ENCODE peak calls at places on chromosomes 5 and 9, in four cellular contexts. Y, J, B and A are unnamed samples. For H3K79me2, the result is how much of the 10 kb centered on the place peaks cover.

GRCh38 chr9:70398145-70398556 is 16.3 kb downstream of the KLF9 start:
- DNase-seq in Y (peak), J (peak), B (no peak), A (no peak)

GRCh38 chr5:8683528-8683927 is 814.6 kb downstream of the MTRR start:
- DNase-seq in Y (no peak), J (no peak), B (no peak), A (no peak)

GRCh38 chr9:35726876-35727438 is 5.0 kb downstream of the TLN1 start:
- DNase-seq in Y (no peak), J (no peak), B (peak), A (no peak)

GRCh38 chr5:32462618-32463017 is 18.1 kb upstream of the ZFR start:
- DNase-seq in Y (no peak), J (no peak), B (no peak), A (no peak)

GRCh38 chr5:18394154-18394804 is 760.0 kb downstream of the TAF11L14 start:
- DNase-seq in Y (no peak), J (peak), B (peak), A (no peak)

GRCh38 chr9:117516676-117517632 is 102.1 kb upstream of the ASTN2 start:
- DNase-seq in Y (no peak), J (no peak), B (no peak), A (no peak)

GRCh38 chr9:7936201-7936600 is 136.6 kb upstream of the DMAC1 start:
- DNase-seq in Y (no peak), J (no peak), B (no peak), A (no peak)

GRCh38 chr5:126267435-126267834 is 155.8 kb upstream of the GRAMD2B start:
- DNase-seq in Y (no peak), J (no peak), B (peak), A (no peak)

GRCh38 chr5:9536717-9537116 is 9.2 kb downstream of the SEMA5A start:
- DNase-seq in Y (no peak), J (no peak), B (no peak), A (no peak)

GRCh38 chr9:98833090-98833956 is 25.9 kb downstream of the GALNT12 start:
- DNase-seq in Y (no peak), J (peak), B (no peak), A (no peak)

GRCh38 chr5:150486402-150487198 is 21.3 kb upstream of the NDST1 start:
- DNase-seq in Y (no peak), J (peak), B (peak), A (peak)

GRCh38 chr9:133064241-133065069 is 2.7 kb downstream of the CEL start:
- DNase-seq in Y (no peak), J (no peak), B (no peak), A (no peak)

GRCh38 chr9:133066181-133066983 is 4.6 kb downstream of the CEL start:
- DNase-seq in Y (no peak), J (no peak), B (no peak), A (no peak)

GRCh38 chr9:133067006-133067405 is 5.2 kb downstream of the CEL start:
- DNase-seq in Y (no peak), J (no peak), B (no peak), A (no peak)

GRCh38 chr9:133065070-133065388 is 3.2 kb downstream of the CEL start:
- DNase-seq in Y (no peak), J (no peak), B (no peak), A (no peak)

DNA sequence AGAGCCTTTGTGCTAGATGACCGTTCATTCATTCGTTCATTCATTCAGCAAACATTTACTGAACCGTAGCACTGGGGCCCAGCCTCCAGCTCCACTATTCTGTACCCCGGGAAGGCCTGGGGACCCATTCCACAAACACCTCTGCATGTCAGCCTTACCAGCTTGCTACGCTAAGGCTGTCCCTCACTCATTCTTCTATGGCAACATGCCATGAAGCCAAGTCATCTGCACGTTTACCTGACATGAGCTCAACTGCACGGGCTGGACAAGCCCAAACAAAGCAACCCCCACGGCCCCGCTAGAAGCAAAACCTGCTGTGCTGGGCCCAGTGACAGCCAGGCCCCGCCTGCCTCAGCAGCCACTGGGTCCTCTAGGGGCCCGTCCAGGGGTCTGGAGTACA is 6.0 kb downstream of the CEL start:
- DNase-seq in Y (no peak), J (no peak), B (no peak), A (no peak)
- TF ChIP-seq JUND in Y (no peak), J (no peak), B (no peak), A (no peak)

GRCh38 chr5:180799194-180799593 is 3.4 kb downstream of the MGAT1 start:
- DNase-seq in Y (no peak), J (peak), B (no peak), A (no peak)
- H3K79me2 ChIP-seq in Y (half or more), J (half or more), B (half or more), A (half or more)

DNA sequence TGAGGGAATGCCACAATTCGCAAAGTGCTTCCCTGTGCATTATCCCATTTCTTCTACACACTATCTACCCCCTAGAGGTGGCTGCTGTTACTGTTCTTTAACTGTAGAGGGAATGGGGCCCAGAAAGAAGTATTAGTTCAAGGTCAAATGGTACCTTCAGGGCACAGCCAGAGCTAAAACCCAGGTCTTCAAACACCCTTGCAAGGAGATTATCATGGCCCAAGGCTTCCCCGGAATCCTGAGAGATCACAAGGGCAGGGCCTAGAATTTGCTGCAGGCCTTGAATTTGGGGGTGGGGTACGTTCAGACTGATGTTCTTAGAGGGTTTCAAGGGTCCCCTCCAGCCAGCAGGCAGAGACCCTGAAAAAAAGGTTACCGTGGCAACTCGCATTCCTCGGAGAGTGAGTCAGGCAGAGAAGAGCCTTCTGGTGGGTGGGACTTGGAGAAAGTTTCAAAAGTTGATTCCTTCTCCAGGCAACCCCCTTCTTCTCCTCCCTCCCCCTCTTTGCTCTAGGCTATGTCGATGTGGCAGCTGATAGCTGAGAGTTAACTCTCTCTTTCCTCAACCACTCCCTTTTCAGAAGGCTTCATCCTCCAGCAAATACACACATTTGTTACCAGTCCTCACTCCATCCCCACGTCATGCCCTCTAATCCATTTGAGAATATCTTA is 1.9 kb downstream of the SPARC start:
- DNase-seq in Y (no peak), J (no peak), B (no peak), A (no peak)
- H3K27ac ChIP-seq in Y (no peak), J (no peak), B (no peak), A (no peak)

DNA sequence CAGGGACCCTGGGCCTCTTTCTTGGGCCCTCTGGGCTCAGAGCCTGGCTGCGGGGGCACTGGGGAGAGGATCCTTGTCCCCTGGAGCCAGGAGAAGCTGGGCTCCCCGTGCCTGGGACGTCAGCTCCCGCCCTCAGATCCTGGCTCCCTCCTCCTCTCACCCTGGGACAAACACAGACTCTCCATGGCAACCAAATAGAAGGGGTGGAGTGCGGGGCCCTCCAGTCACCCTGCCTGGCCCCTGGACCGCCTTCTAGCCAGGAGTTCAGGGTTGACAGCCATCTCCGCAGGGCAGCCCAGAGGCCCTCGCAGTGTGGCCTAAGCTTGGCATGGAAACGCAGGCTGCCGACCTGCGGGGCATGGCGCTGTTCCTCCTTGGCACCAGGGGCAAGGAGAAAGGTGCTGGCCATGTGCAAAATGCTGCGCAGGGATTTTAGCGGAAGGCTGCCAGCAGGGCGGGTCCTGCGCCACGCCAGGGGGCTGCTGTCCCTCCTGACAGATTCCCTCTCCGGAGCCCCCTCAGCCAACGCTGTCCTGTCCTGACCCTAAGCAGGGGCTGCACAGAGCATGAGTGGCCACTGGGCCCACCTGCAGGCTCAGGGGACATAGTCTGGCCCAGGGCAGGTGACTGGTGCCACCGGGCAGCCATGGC is 1.0 kb downstream of the ZDHHC11 start:
- DNase-seq in Y (no peak), J (peak), B (peak), A (no peak)
- TF ChIP-seq JUND in Y (no peak), J (no peak), B (no peak), A (no peak)

GRCh38 chr9:107756091-107756490 is 266.5 kb upstream of the KLF4 start:
- DNase-seq in Y (no peak), J (no peak), B (no peak), A (no peak)
- H3K79me2 ChIP-seq in Y (under half), J (under half), B (under half), A (under half)

GRCh38 chr9:136093331-136093986 is 1.6 kb downstream of the NACC2 start:
- DNase-seq in Y (no peak), J (peak), B (no peak), A (no peak)

GRCh38 chr9:136095495-136096058 is 488 bp upstream of the NACC2 start:
- DNase-seq in Y (no peak), J (peak), B (no peak), A (no peak)

GRCh38 chr9:136092741-136093140 is 2.3 kb downstream of the NACC2 start:
- DNase-seq in Y (no peak), J (peak), B (no peak), A (no peak)

GRCh38 chr9:136095028-136095494 is at the start of gene NACC2:
- DNase-seq in Y (no peak), J (peak), B (no peak), A (no peak)

GRCh38 chr9:136093995-136094881 is 851 bp downstream of the NACC2 start:
- DNase-seq in Y (no peak), J (peak), B (peak), A (peak)
- H3K27ac ChIP-seq in Y (peak), J (peak), B (peak), A (peak)

DNA sequence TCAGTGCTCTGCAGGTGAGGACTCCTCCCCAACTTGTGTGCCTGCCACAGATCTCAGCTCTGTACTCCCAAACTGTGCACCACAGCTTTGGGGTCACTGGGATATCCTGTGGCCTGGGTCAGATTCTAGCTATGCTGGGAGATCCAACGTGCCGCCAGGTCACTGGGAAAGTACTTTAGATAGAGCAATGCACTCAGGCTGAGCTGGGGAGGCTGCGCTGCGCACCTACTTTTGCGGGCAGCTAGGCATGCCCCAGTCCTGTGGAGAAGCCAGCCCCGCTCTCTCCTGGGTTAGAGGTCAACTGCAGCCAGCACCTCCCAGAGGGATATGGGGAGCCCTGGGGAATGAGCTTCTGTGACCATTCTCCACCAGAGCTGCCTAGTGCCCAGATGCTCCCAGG is 552.1 kb upstream of the CDH9 start:
- DNase-seq in Y (no peak), J (no peak), B (no peak), A (no peak)
- TF ChIP-seq JUND in Y (no peak), J (no peak), B (no peak), A (no peak)

GRCh38 chr5:119082691-119083090 is 11.8 kb downstream of the DMXL1 start:
- DNase-seq in Y (no peak), J (no peak), B (no peak), A (no peak)

GRCh38 chr5:119078870-119079269 is 8.0 kb downstream of the DMXL1 start:
- DNase-seq in Y (no peak), J (no peak), B (no peak), A (no peak)

GRCh38 chr5:119080975-119081374 is 10.1 kb downstream of the DMXL1 start:
- DNase-seq in Y (no peak), J (no peak), B (no peak), A (no peak)

GRCh38 chr5:119088438-119088837 is 17.6 kb downstream of the DMXL1 start:
- DNase-seq in Y (no peak), J (no peak), B (no peak), A (no peak)

GRCh38 chr5:119083679-119084078 is 12.8 kb downstream of the DMXL1 start:
- DNase-seq in Y (no peak), J (no peak), B (no peak), A (no peak)
- H3K79me2 ChIP-seq in Y (half or more), J (half or more), B (under half), A (under half)

DNA sequence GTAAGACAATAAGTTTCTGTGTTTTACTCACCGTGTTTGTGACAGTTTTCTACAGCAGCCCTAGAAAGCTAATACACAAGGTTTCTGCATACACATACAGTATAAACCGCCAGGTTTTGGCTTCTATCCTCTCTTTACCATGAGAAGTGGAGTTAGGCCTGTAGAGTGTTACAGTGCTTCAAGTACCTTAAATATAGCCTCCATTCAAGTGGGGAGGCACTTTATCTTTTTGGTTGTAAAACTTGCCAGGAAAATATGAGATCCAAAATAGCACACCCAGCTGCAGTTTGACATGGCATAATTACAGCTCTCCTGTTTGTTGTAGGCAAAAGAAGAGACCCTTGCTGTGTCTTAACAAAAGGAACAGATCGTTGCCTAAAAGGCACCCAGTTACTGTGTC is 90.3 kb upstream of the PTPN3 start:
- DNase-seq in Y (no peak), J (no peak), B (no peak), A (no peak)
- H3K27ac ChIP-seq in Y (no peak), J (no peak), B (no peak), A (no peak)

GRCh38 chr9:126521551-126521950 is 92.2 kb upstream of the LMX1B start:
- DNase-seq in Y (no peak), J (no peak), B (no peak), A (no peak)
- TF ChIP-seq JUND in Y (no peak), J (no peak), B (no peak), A (no peak)